ENCODE peak calls at places on chromosomes 2 and 18, in nine cellular contexts. S, C, Z, Y, O, F, U, Q and L are unnamed samples.
A peak's percentile ranks its signal among the peaks of the same experiment; 100 is the strongest.

GRCh38 chr18:9574473-9575115 is 39.8 kb downstream of the PPP4R1 start:
- DNase-seq in S (no peak), C (no peak), Z (no peak), Y (no peak), O (no peak), F (no peak), U (no peak), Q (no peak), L (no peak)

GRCh38 chr18:47979611-47980200 is 49.2 kb upstream of the SMAD2 start:
- DNase-seq in S (no peak), C (no peak), Z (no peak), Y (no peak), O (peak; percentile 36), F (no peak), U (no peak), Q (no peak), L (peak; percentile 34)

GRCh38 chr18:75429975-75430374 is 2.5 kb upstream of the SMIM21 start:
- DNase-seq in S (no peak), C (no peak), Z (no peak), Y (no peak), O (no peak), F (no peak), U (no peak), Q (no peak), L (no peak)

GRCh38 chr2:63875758-63876710 is 34.3 kb downstream of the UGP2 start:
- DNase-seq in S (no peak), C (no peak), Z (no peak), Y (no peak), O (no peak), F (no peak), U (no peak), Q (no peak), L (no peak)

GRCh38 chr2:13901526-13901925 is 731.0 kb upstream of the LRATD1 start:
- DNase-seq in S (no peak), C (no peak), Z (no peak), Y (no peak), O (no peak), F (no peak), U (no peak), Q (no peak), L (no peak)

GRCh38 chr2:201046881-201047280 is 24.6 kb downstream of the HYCC2 start:
- DNase-seq in S (no peak), C (no peak), Z (no peak), Y (no peak), O (no peak), F (no peak), U (no peak), Q (no peak), L (no peak)

GRCh38 chr2:160584972-160585494 is 91.4 kb upstream of the RBMS1 start:
- DNase-seq in S (no peak), C (no peak), Z (no peak), Y (no peak), O (no peak), F (no peak), U (peak; percentile 39), Q (no peak), L (no peak)

GRCh38 chr18:57942090-57942489 is 101.9 kb upstream of the NEDD4L start:
- DNase-seq in S (no peak), C (no peak), Z (no peak), Y (no peak), O (no peak), F (no peak), U (no peak), Q (no peak), L (no peak)

GRCh38 chr2:1672738-1673137 is 71.6 kb downstream of the PXDN start:
- DNase-seq in S (no peak), C (no peak), Z (no peak), Y (no peak), O (no peak), F (no peak), U (no peak), Q (no peak), L (peak; percentile 4)

GRCh38 chr2:95231723-95232122 is 24.4 kb downstream of the ZNF892 start:
- DNase-seq in S (peak; percentile 19), C (peak; percentile 49), Z (no peak), Y (no peak), O (peak; percentile 77), F (no peak), U (peak; percentile 55), Q (peak; percentile 6), L (peak; percentile 81)